ENCODE peak calls at places on chromosomes 3 and 15, in ten cellular contexts. H, K, Q, J, X, U, N, S, P and I are unnamed samples.

GRCh38 chr15:39942101-39942752 is 8.3 kb downstream of the EIF2AK4 start:
- DNase-seq in H (no peak), K (no peak), Q (no peak), J (no peak), X (no peak), U (peak; percentile 77), N (no peak), S (no peak), P (no peak), I (no peak)

GRCh38 chr3:36482259-36482658 is 102.0 kb downstream of the STAC start:
- DNase-seq in H (no peak), K (no peak), Q (no peak), J (no peak), X (no peak), U (no peak), N (no peak), S (no peak), P (no peak), I (no peak)

GRCh38 chr3:18008706-18009363 is 266.4 kb upstream of the TBC1D5 start:
- DNase-seq in H (peak; percentile 37), K (no peak), Q (no peak), J (no peak), X (no peak), U (no peak), N (no peak), S (no peak), P (no peak), I (no peak)

GRCh38 chr15:48628832-48629231 is 16.7 kb downstream of the FBN1 start:
- DNase-seq in H (no peak), K (no peak), Q (no peak), J (no peak), X (no peak), U (peak; percentile 36), N (no peak), S (no peak), P (no peak), I (no peak)

GRCh38 chr3:190076601-190077444 is 43.9 kb downstream of the P3H2 start:
- DNase-seq in H (peak; percentile 28), K (peak; percentile 75), Q (no peak), J (peak; percentile 56), X (no peak), U (peak; percentile 99), N (no peak), S (no peak), P (peak; percentile 47), I (no peak)

GRCh38 chr3:188133646-188134045 is 20.3 kb upstream of the LPP start:
- DNase-seq in H (no peak), K (no peak), Q (no peak), J (no peak), X (no peak), U (peak; percentile 46), N (no peak), S (no peak), P (no peak), I (no peak)

GRCh38 chr3:41330465-41330864 is 131.2 kb downstream of the CTNNB1 start:
- DNase-seq in H (no peak), K (no peak), Q (no peak), J (no peak), X (no peak), U (peak; percentile 47), N (no peak), S (no peak), P (no peak), I (no peak)

GRCh38 chr3:15983232-15983631 is 185.5 kb upstream of the ANKRD28 start:
- DNase-seq in H (no peak), K (no peak), Q (no peak), J (peak; percentile 31), X (no peak), U (peak; percentile 78), N (no peak), S (no peak), P (no peak), I (no peak)

GRCh38 chr15:51379390-51379789 is 37.9 kb downstream of the GLDN start:
- DNase-seq in H (no peak), K (no peak), Q (no peak), J (no peak), X (no peak), U (no peak), N (no peak), S (no peak), P (no peak), I (no peak)

GRCh38 chr3:57080171-57080570 is 19.7 kb downstream of the SPATA12 start:
- DNase-seq in H (no peak), K (no peak), Q (no peak), J (no peak), X (no peak), U (no peak), N (no peak), S (no peak), P (no peak), I (no peak)

GRCh38 chr15:88401972-88402656 is 65.1 kb downstream of the MRPL46 start:
- DNase-seq in H (peak; percentile 76), K (peak; percentile 68), Q (no peak), J (no peak), X (no peak), U (no peak), N (peak; percentile 12), S (no peak), P (no peak), I (no peak)

GRCh38 chr15:96165775-96166174 is 164.7 kb upstream of the NR2F2 start:
- DNase-seq in H (no peak), K (no peak), Q (no peak), J (no peak), X (no peak), U (no peak), N (no peak), S (no peak), P (no peak), I (no peak)

GRCh38 chr15:72222433-72222832 is 8.6 kb downstream of the PKM start:
- DNase-seq in H (peak; percentile 83), K (no peak), Q (peak; percentile 84), J (peak; percentile 74), X (no peak), U (no peak), N (peak; percentile 43), S (no peak), P (no peak), I (no peak)

GRCh38 chr15:72216079-72216478 is 14.9 kb downstream of the PKM start:
- DNase-seq in H (no peak), K (no peak), Q (no peak), J (no peak), X (no peak), U (no peak), N (no peak), S (no peak), P (no peak), I (no peak)

GRCh38 chr15:72217216-72217615 is 13.8 kb downstream of the PKM start:
- DNase-seq in H (no peak), K (no peak), Q (no peak), J (no peak), X (no peak), U (no peak), N (no peak), S (no peak), P (no peak), I (no peak)

GRCh38 chr15:72220678-72221077 is 10.3 kb downstream of the PKM start:
- DNase-seq in H (no peak), K (no peak), Q (no peak), J (no peak), X (no peak), U (no peak), N (no peak), S (no peak), P (no peak), I (no peak)
- H3K36me3 ChIP-seq in H (peaks cover 48% of the 10 kb centered on the region), K (peaks cover 11% of the 10 kb centered on the region), Q (peaks cover 42% of the 10 kb centered on the region), J (no peaks in the 10 kb centered on the region), X (peaks cover 31% of the 10 kb centered on the region), U (peaks cover 63% of the 10 kb centered on the region), N (no peaks in the 10 kb centered on the region), S (peaks cover 84% of the 10 kb centered on the region), P (peaks cover 6% of the 10 kb centered on the region), I (peaks cover 5% of the 10 kb centered on the region)

GRCh38 chr15:60235951-60236710 is 161.7 kb downstream of the ANXA2 start:
- DNase-seq in H (no peak), K (no peak), Q (no peak), J (no peak), X (no peak), U (no peak), N (no peak), S (no peak), P (no peak), I (no peak)

DNA sequence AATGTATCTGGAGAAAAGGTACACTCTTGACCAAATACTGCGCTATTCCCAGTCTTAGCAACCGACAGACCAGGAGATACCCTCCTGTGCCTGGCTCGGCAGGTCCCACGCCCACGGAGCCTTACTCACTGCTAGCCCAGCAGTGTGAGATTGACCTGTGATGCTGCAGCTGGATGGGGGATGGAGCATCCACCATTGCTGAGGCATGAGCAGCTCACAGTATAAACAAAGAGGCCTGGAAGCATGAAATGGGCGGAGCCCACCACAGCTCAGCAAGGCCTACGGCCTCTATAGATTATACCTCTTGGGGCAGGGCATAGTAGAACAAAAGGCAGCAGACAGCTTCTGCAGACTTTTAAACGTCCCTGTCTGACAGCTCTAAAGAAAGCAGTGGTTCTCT is 160.4 kb downstream of the ANXA2 start:
- DNase-seq in H (no peak), K (no peak), Q (no peak), J (no peak), X (no peak), U (peak; percentile 67), N (no peak), S (no peak), P (no peak), I (no peak)
- H3K4me1 ChIP-seq in H (no peaks in the 10 kb centered on the region), K (peaks cover 14% of the 10 kb centered on the region), Q (no peaks in the 10 kb centered on the region), J (no peaks in the 10 kb centered on the region), X (no peaks in the 10 kb centered on the region), U (no peaks in the 10 kb centered on the region), N (no peaks in the 10 kb centered on the region), S (no peaks in the 10 kb centered on the region), P (no peaks in the 10 kb centered on the region), I (no peaks in the 10 kb centered on the region)

GRCh38 chr3:101252897-101253296 is 67.5 kb downstream of the IMPG2 start:
- DNase-seq in H (no peak), K (peak; percentile 36), Q (no peak), J (no peak), X (no peak), U (no peak), N (no peak), S (no peak), P (no peak), I (no peak)
- TF ChIP-seq CTCF in H (no peak), K (no peak), Q (no peak), J (no peak), X (no peak), U (no peak), N (no peak), S (no peak), P (no peak), I (no peak)

DNA sequence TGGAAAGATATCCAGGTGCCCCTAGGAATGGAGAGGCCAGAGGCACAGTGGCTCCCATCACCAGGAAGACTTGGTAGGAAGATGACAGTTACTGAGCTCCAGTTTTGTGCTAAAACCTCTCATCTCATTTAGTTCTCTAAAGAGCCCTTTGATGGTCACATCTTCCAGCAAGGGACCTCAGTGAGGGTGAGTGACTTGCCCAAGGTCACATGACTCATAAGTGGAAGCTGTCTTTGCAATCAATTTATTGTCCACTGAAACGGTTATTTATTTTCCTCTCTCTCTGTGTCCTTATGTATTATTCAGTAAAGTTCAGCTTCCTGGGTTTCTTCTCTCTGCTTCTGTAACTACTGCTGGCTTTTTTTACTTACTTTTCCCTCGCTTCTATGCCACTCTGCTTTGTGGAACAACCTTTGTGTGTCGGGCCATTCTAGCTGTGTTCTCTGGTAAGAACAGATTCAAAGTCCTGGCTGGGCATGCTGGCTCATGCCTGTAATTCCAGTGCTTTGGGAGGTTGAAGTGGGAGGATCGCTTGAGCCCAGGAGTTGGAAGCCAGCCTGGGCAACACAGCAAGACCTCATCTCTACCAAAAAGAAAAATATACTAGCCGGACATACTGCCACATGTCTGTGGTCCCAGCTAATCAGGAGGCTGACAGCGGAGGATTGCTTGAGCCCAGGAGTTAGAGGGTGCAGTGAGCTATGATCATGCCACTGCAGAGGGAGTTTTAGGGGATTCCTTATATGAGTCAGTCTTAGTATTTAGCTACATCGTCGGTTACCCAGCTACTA is 55.9 kb downstream of the PDIA5 start:
- DNase-seq in H (no peak), K (no peak), Q (no peak), J (no peak), X (no peak), U (peak; percentile 40), N (no peak), S (no peak), P (no peak), I (no peak)
- H3K36me3 ChIP-seq in H (peaks cover 45% of the 10 kb centered on the region), K (no peaks in the 10 kb centered on the region), Q (peaks cover 29% of the 10 kb centered on the region), J (no peaks in the 10 kb centered on the region), X (no peaks in the 10 kb centered on the region), U (peaks cover 33% of the 10 kb centered on the region), N (no peaks in the 10 kb centered on the region), S (peaks cover 25% of the 10 kb centered on the region), P (peaks cover 1% of the 10 kb centered on the region), I (no peaks in the 10 kb centered on the region)